ENCODE peak calls at places on chromosomes 5 and 9, in ten cellular contexts. Z is transverse colon, A is BE2C, N is bronchial epithelial cell, P is adrenal gland, G is mammary epithelial cell, L is GM12865, Y is Peyer's patch, I is IMR-90, T is heart right ventricle. O is an unnamed sample.

GRCh38 chr9:101706261-101706798 is 32.1 kb downstream of the GRIN3A start:
- DNase-seq in Z (no peak), A (no peak), N (peak), P (no peak), G (no peak), L (no peak), Y (no peak), I (no peak), T (no peak), O (no peak)

GRCh38 chr5:120454094-120454798 is 9.9 kb upstream of the PRR16 start:
- DNase-seq in Z (no peak), A (no peak), N (peak), P (no peak), G (peak), L (no peak), Y (no peak), I (peak), T (no peak), O (no peak)

GRCh38 chr9:69645488-69645887 is 26.7 kb downstream of the APBA1 start:
- DNase-seq in Z (peak), A (no peak), N (peak), P (peak), G (peak), L (no peak), Y (no peak), I (no peak), T (no peak), O (no peak)

GRCh38 chr5:7392401-7393024 is 3.4 kb upstream of the ADCY2 start:
- DNase-seq in Z (no peak), A (no peak), N (peak), P (no peak), G (no peak), L (no peak), Y (no peak), I (no peak), T (no peak), O (no peak)

GRCh38 chr5:94747371-94747770 is 128.9 kb downstream of the SLF1 start:
- DNase-seq in Z (no peak), A (no peak), N (no peak), P (no peak), G (no peak), L (no peak), Y (no peak), I (no peak), T (no peak), O (no peak)

GRCh38 chr5:133890776-133891280 is 77.6 kb downstream of the C5orf15 start:
- DNase-seq in Z (no peak), A (no peak), N (no peak), P (no peak), G (no peak), L (no peak), Y (no peak), I (no peak), T (no peak), O (no peak)

GRCh38 chr5:123036391-123037103 is at the start of gene PPIC:
- DNase-seq in Z (peak), A (peak), N (peak), P (peak), G (peak), L (peak), Y (peak), I (peak), T (peak), O (peak)

GRCh38 chr9:38700695-38701094 is 19.2 kb downstream of the FAM240B start:
- DNase-seq in Z (no peak), A (no peak), N (peak), P (no peak), G (peak), L (no peak), Y (no peak), I (peak), T (no peak), O (no peak)

GRCh38 chr9:124771867-124772621 is 933 bp upstream of the NR6A1 start:
- DNase-seq in Z (peak), A (peak), N (peak), P (peak), G (peak), L (peak), Y (peak), I (peak), T (peak), O (peak)

GRCh38 chr5:84564311-84564710 is 179.6 kb upstream of the EDIL3 start:
- DNase-seq in Z (no peak), A (no peak), N (peak), P (no peak), G (peak), L (no peak), Y (no peak), I (peak), T (no peak), O (no peak)

GRCh38 chr5:129103397-129103796 is 8.8 kb downstream of the ISOC1 start:
- DNase-seq in Z (no peak), A (no peak), N (no peak), P (no peak), G (no peak), L (no peak), Y (no peak), I (no peak), T (no peak), O (no peak)

GRCh38 chr5:139037732-139038131 is 160.4 kb downstream of the SIL1 start:
- DNase-seq in Z (no peak), A (no peak), N (no peak), P (no peak), G (no peak), L (no peak), Y (no peak), I (peak), T (no peak), O (no peak)

GRCh38 chr9:1938135-1938534 is 77.0 kb upstream of the SMARCA2 start:
- DNase-seq in Z (no peak), A (no peak), N (no peak), P (no peak), G (no peak), L (peak), Y (no peak), I (no peak), T (no peak), O (peak)

GRCh38 chr5:43389679-43390329 is 22.4 kb downstream of the CCL28 start:
- DNase-seq in Z (peak), A (peak), N (peak), P (peak), G (peak), L (peak), Y (peak), I (peak), T (no peak), O (peak)

GRCh38 chr5:155728857-155729683 is 597.9 kb upstream of the SGCD start:
- DNase-seq in Z (no peak), A (no peak), N (no peak), P (no peak), G (peak), L (no peak), Y (no peak), I (no peak), T (peak), O (no peak)

GRCh38 chr5:123819401-123819800 is 307.4 kb downstream of the CSNK1G3 start:
- DNase-seq in Z (no peak), A (no peak), N (peak), P (no peak), G (no peak), L (no peak), Y (no peak), I (peak), T (no peak), O (no peak)

GRCh38 chr9:112842555-112842954 is 48.1 kb downstream of the SLC46A2 start:
- DNase-seq in Z (no peak), A (no peak), N (no peak), P (no peak), G (no peak), L (no peak), Y (no peak), I (no peak), T (no peak), O (no peak)

GRCh38 chr9:132857601-132858342 is 20.3 kb downstream of the AK8 start:
- DNase-seq in Z (no peak), A (no peak), N (no peak), P (peak), G (no peak), L (no peak), Y (no peak), I (peak), T (no peak), O (no peak)

GRCh38 chr5:172830876-172831662 is 3.0 kb upstream of the ERGIC1 start:
- DNase-seq in Z (no peak), A (no peak), N (peak), P (no peak), G (peak), L (no peak), Y (no peak), I (peak), T (no peak), O (no peak)

GRCh38 chr5:31192442-31192841 is 1.0 kb upstream of the CDH6 start:
- DNase-seq in Z (no peak), A (peak), N (no peak), P (no peak), G (no peak), L (no peak), Y (no peak), I (peak), T (no peak), O (no peak)

GRCh38 chr9:134332841-134333233 is 6.6 kb downstream of the RXRA start:
- DNase-seq in Z (no peak), A (no peak), N (no peak), P (no peak), G (no peak), L (no peak), Y (no peak), I (no peak), T (peak), O (no peak)

GRCh38 chr5:124583469-124584350 is 162.7 kb downstream of the ZNF608 start:
- DNase-seq in Z (peak), A (no peak), N (peak), P (no peak), G (peak), L (peak), Y (no peak), I (peak), T (no peak), O (peak)

GRCh38 chr9:88953401-88954029 is 37.8 kb upstream of the S1PR3 start:
- DNase-seq in Z (no peak), A (no peak), N (no peak), P (no peak), G (peak), L (no peak), Y (no peak), I (peak), T (no peak), O (no peak)

GRCh38 chr9:128151343-128152132 is 2.3 kb downstream of the LCN2 start:
- DNase-seq in Z (no peak), A (peak), N (no peak), P (peak), G (no peak), L (no peak), Y (peak), I (no peak), T (peak), O (no peak)

GRCh38 chr9:86020731-86021130 is 78.6 kb downstream of the GOLM1 start:
- DNase-seq in Z (no peak), A (no peak), N (no peak), P (no peak), G (no peak), L (no peak), Y (no peak), I (no peak), T (no peak), O (no peak)

GRCh38 chr5:158301186-158301585 is 442.2 kb upstream of the CLINT1 start:
- DNase-seq in Z (no peak), A (no peak), N (no peak), P (no peak), G (no peak), L (no peak), Y (no peak), I (no peak), T (no peak), O (no peak)

GRCh38 chr9:98136489-98136888 is 17.5 kb upstream of the TRIM14 start:
- DNase-seq in Z (no peak), A (no peak), N (no peak), P (no peak), G (no peak), L (no peak), Y (no peak), I (no peak), T (no peak), O (no peak)

GRCh38 chr5:1110930-1111726 is 735 bp downstream of the SLC12A7 start:
- DNase-seq in Z (no peak), A (no peak), N (no peak), P (peak), G (no peak), L (no peak), Y (peak), I (no peak), T (peak), O (no peak)

GRCh38 chr5:1108008-1108864 is 3.6 kb downstream of the SLC12A7 start:
- DNase-seq in Z (no peak), A (no peak), N (no peak), P (peak), G (no peak), L (no peak), Y (no peak), I (no peak), T (no peak), O (no peak)

GRCh38 chr5:1108865-1109174 is 3.0 kb downstream of the SLC12A7 start:
- DNase-seq in Z (no peak), A (no peak), N (no peak), P (peak), G (no peak), L (no peak), Y (no peak), I (no peak), T (no peak), O (no peak)

GRCh38 chr5:1110260-1110929 is 1.5 kb downstream of the SLC12A7 start:
- DNase-seq in Z (no peak), A (no peak), N (no peak), P (peak), G (no peak), L (no peak), Y (peak), I (no peak), T (no peak), O (no peak)

DNA sequence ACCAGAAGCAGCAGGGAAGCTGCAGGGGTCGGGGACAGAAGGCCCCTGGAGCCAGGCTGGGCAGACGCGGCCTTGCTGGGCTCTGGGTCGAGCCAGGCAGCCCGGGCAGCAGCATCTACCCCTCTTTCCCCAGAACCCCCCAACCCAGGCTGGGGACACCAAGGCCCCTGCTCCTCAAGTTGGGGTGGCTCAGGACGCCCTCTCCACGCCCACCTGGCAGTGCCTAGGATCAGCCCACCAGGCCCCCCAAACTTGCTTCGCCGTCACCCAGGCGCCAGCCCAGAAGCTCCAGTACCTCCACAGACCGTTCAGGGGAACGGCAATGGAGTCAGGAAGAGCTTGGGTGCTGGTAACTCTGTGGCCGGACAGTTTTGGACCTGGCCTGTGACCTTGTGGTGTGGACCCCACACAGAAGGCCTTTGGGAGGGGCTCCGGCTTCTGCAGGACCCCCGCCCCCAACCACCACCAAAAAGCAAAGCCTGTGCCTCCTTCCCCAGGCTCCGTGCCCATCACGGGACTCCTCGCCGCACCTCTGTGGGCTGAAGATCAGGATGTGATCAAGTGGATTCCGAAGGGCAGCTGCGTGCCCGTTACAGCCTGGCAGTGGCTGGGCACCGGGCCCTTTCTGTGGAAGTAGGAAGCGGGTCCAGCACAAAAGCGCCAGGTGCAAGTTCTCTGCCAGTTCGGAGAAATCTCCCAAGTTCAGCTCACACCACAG is 2.2 kb downstream of the SLC12A7 start:
- DNase-seq in Z (no peak), A (no peak), N (no peak), P (no peak), G (no peak), L (no peak), Y (peak), I (no peak), T (no peak), O (no peak)
- H3K4me3 ChIP-seq in Z (peak), A (no peak), N (no peak), P (no peak), G (no peak), L (no peak), Y (peak), I (no peak), T (peak), O (no peak)

DNA sequence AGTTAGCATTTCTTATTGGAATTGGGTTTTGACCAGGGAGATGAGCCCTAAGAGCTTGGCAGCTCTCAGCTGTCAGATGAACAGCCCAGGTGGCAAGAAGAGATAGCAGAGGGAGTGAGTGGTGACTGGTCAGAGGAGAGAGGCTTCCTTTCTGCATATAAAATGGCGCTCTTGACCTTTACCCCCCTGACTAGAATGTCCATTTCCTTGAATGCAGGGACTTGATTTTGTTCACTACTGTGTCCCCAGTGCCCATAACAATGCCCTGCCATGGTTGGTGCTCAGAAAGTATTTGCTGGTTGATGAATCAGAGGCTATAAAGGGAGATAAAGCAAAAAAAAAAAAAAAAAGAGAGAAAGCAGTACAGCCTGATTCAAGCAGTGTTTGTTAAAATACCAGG is 7.2 kb downstream of the CHMP5 start:
- DNase-seq in Z (peak), A (no peak), N (no peak), P (no peak), G (no peak), L (no peak), Y (peak), I (no peak), T (no peak), O (no peak)
- TF ChIP-seq CTCF in Z (no peak), A (no peak), N (no peak), P (no peak), G (no peak), L (no peak), Y (no peak), I (no peak), T (no peak), O (no peak)

DNA sequence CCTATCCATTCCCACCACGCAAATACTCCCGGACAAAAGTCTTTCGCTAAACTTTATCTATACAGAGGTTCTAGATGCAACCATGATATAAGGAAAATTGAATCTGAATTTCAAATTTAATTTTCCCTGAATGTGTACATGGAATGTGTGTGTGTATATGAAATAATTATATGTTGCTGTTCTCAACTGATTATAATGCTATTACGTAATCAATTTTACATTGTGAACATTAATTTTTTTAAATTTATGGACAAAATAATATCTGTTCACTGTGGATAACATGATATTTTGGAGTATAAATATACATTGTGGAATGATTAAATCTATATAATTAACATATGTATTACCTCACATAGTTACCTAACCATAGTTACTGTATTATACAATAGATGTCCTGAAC is 1250.6 kb downstream of the EFNA5 start:
- DNase-seq in Z (no peak), A (no peak), N (no peak), P (no peak), G (no peak), L (no peak), Y (no peak), I (no peak), T (no peak), O (no peak)
- H3K4me3 ChIP-seq in Z (no peak), A (no peak), N (no peak), P (no peak), G (no peak), L (no peak), Y (no peak), I (no peak), T (no peak), O (no peak)

GRCh38 chr9:92510747-92511146 is 25.0 kb downstream of the ECM2 start:
- DNase-seq in Z (no peak), A (no peak), N (no peak), P (no peak), G (no peak), L (no peak), Y (no peak), I (no peak), T (no peak), O (no peak)

GRCh38 chr9:92507496-92507895 is 25.2 kb upstream of the ASPN start:
- DNase-seq in Z (no peak), A (no peak), N (no peak), P (no peak), G (no peak), L (no peak), Y (no peak), I (no peak), T (no peak), O (no peak)

GRCh38 chr9:92507005-92507404 is 24.7 kb upstream of the ASPN start:
- DNase-seq in Z (no peak), A (no peak), N (no peak), P (no peak), G (no peak), L (no peak), Y (no peak), I (no peak), T (no peak), O (no peak)

GRCh38 chr9:92506184-92506857 is 24.0 kb upstream of the ASPN start:
- DNase-seq in Z (no peak), A (no peak), N (peak), P (no peak), G (peak), L (no peak), Y (no peak), I (peak), T (no peak), O (no peak)

GRCh38 chr9:92508018-92508417 is 25.7 kb upstream of the ASPN start:
- DNase-seq in Z (no peak), A (no peak), N (no peak), P (no peak), G (no peak), L (no peak), Y (no peak), I (no peak), T (no peak), O (no peak)
- TF ChIP-seq CTCF in Z (no peak), A (no peak), N (no peak), P (no peak), G (no peak), L (no peak), Y (no peak), I (no peak), T (no peak), O (no peak)

GRCh38 chr5:67161767-67162166 is 34.8 kb downstream of the CD180 start:
- DNase-seq in Z (no peak), A (no peak), N (no peak), P (no peak), G (no peak), L (no peak), Y (no peak), I (no peak), T (no peak), O (no peak)
- H3K4me3 ChIP-seq in Z (no peak), A (no peak), N (no peak), P (no peak), G (no peak), L (no peak), Y (no peak), I (no peak), T (no peak), O (no peak)

GRCh38 chr5:14364096-14364495 is 217.5 kb upstream of the OTULINL start:
- DNase-seq in Z (no peak), A (no peak), N (no peak), P (no peak), G (no peak), L (no peak), Y (no peak), I (no peak), T (no peak), O (no peak)
- TF ChIP-seq CTCF in Z (no peak), A (no peak), N (no peak), P (no peak), G (peak), L (no peak), Y (no peak), I (peak), T (no peak), O (no peak)

GRCh38 chr5:37975531-37975930 is 135.7 kb upstream of the GDNF start:
- DNase-seq in Z (no peak), A (no peak), N (no peak), P (no peak), G (no peak), L (no peak), Y (no peak), I (no peak), T (no peak), O (no peak)
- H3K4me3 ChIP-seq in Z (no peak), A (no peak), N (no peak), P (no peak), G (no peak), L (no peak), Y (no peak), I (no peak), T (no peak), O (no peak)